ENCODE peak calls at places on chromosome 1, in six cellular contexts. L is CD8-positive, alpha-beta T cell; V is globus pallidus; J is AG09309; C is iPS-NIHi11; T is amniotic stem cell. G is an unnamed sample.

GRCh38 chr1:246317723-246318359 is 189.2 kb downstream of the SMYD3 start:
- DNase-seq in L (no peak), V (no peak), J (no peak), C (no peak), T (no peak), G (no peak)

GRCh38 chr1:164948101-164948500 is 389.1 kb downstream of the PBX1 start:
- DNase-seq in L (no peak), V (no peak), J (no peak), C (no peak), T (no peak), G (no peak)

GRCh38 chr1:165109013-165109412 is 247.5 kb downstream of the LMX1A start:
- DNase-seq in L (no peak), V (no peak), J (no peak), C (no peak), T (no peak), G (no peak)

GRCh38 chr1:208410409-208410808 is 166.2 kb upstream of the PLXNA2 start:
- DNase-seq in L (no peak), V (no peak), J (no peak), C (no peak), T (no peak), G (no peak)

GRCh38 chr1:185734929-185735666 is 907 bp downstream of the HMCN1 start:
- DNase-seq in L (no peak), V (no peak), J (no peak), C (no peak), T (no peak), G (no peak)

GRCh38 chr1:200428482-200429205 is 18.8 kb upstream of the ZNF281 start:
- DNase-seq in L (no peak), V (no peak), J (no peak), C (no peak), T (no peak), G (no peak)

GRCh38 chr1:32500387-32501209 is 35.7 kb downstream of the ZBTB8B start:
- DNase-seq in L (no peak), V (peak), J (no peak), C (peak), T (no peak), G (no peak)

GRCh38 chr1:224786533-224787249 is 142.8 kb upstream of the DNAH14 start:
- DNase-seq in L (no peak), V (no peak), J (no peak), C (no peak), T (no peak), G (no peak)

GRCh38 chr1:39635205-39635870 is 4.1 kb downstream of the HEYL start:
- DNase-seq in L (no peak), V (no peak), J (no peak), C (no peak), T (no peak), G (no peak)

GRCh38 chr1:85365851-85366250 is 89.4 kb upstream of the BCL10 start:
- DNase-seq in L (no peak), V (no peak), J (no peak), C (no peak), T (no peak), G (no peak)

GRCh38 chr1:113966013-113966412 is 13.3 kb upstream of the OLFML3 start:
- DNase-seq in L (no peak), V (no peak), J (no peak), C (no peak), T (no peak), G (no peak)

GRCh38 chr1:198778049-198778448 is 139.2 kb downstream of the PTPRC start:
- DNase-seq in L (no peak), V (no peak), J (no peak), C (no peak), T (no peak), G (no peak)

GRCh38 chr1:94562502-94563260 is 21.1 kb upstream of the F3 start:
- DNase-seq in L (no peak), V (no peak), J (no peak), C (peak), T (no peak), G (no peak)

GRCh38 chr1:43671626-43672330 is 21.8 kb downstream of the KDM4A start:
- DNase-seq in L (no peak), V (no peak), J (no peak), C (no peak), T (no peak), G (no peak)

GRCh38 chr1:160219062-160219929 is 14.1 kb downstream of the PEA15 start:
- DNase-seq in L (no peak), V (peak), J (peak), C (peak), T (peak), G (no peak)

GRCh38 chr1:15709226-15709625 is 25.1 kb downstream of the PLEKHM2 start:
- DNase-seq in L (no peak), V (no peak), J (no peak), C (no peak), T (no peak), G (no peak)

G was measured in CD4-positive, CD25-positive, alpha-beta regulatory T cell.